ENCODE peak calls at places on chromosomes 11 and 22, in five cellular contexts. One of them, this sample, is unnamed.

GRCh38 chr11:9473408-9473807 is 12.6 kb downstream of the ZNF143 start:
- DNase-seq in T-cell: no peak
- DNase-seq in CD8-positive, alpha-beta T cell: no peak
- DNase-seq in activated CD4-positive, alpha-beta T cell treated with anti-CD3 and anti-CD28 coated beads, Interleukin-2, amount 10 ng/mL, durations not matched to agents 7 days and 5 days: no peak
- DNase-seq in GM23338: no peak
- DNase-seq in this sample: no peak

GRCh38 chr22:40157546-40157945 is 20.2 kb upstream of the TNRC6B start:
- DNase-seq in T-cell: no peak
- DNase-seq in CD8-positive, alpha-beta T cell: no peak
- DNase-seq in activated CD4-positive, alpha-beta T cell treated with anti-CD3 and anti-CD28 coated beads, Interleukin-2, amount 10 ng/mL, durations not matched to agents 7 days and 5 days: no peak
- DNase-seq in GM23338: no peak
- DNase-seq in this sample: no peak

GRCh38 chr11:91373497-91373896 is 851.1 kb upstream of the FAT3 start:
- DNase-seq in T-cell: no peak
- DNase-seq in CD8-positive, alpha-beta T cell: no peak
- DNase-seq in activated CD4-positive, alpha-beta T cell treated with anti-CD3 and anti-CD28 coated beads, Interleukin-2, amount 10 ng/mL, durations not matched to agents 7 days and 5 days: no peak
- DNase-seq in GM23338: peak
- DNase-seq in this sample: no peak

GRCh38 chr22:37932821-37933578 is 20.4 kb downstream of the C22orf23 start:
- DNase-seq in T-cell: no peak
- DNase-seq in CD8-positive, alpha-beta T cell: no peak
- DNase-seq in activated CD4-positive, alpha-beta T cell treated with anti-CD3 and anti-CD28 coated beads, Interleukin-2, amount 10 ng/mL, durations not matched to agents 7 days and 5 days: no peak
- DNase-seq in GM23338: no peak
- DNase-seq in this sample: no peak

GRCh38 chr11:14288189-14288935 is 70.6 kb downstream of the RRAS2 start:
- DNase-seq in T-cell: no peak
- DNase-seq in CD8-positive, alpha-beta T cell: no peak
- DNase-seq in activated CD4-positive, alpha-beta T cell treated with anti-CD3 and anti-CD28 coated beads, Interleukin-2, amount 10 ng/mL, durations not matched to agents 7 days and 5 days: peak
- DNase-seq in GM23338: no peak
- DNase-seq in this sample: no peak

GRCh38 chr22:38033522-38034277 is 23.5 kb upstream of the PICK1 start:
- DNase-seq in T-cell: no peak
- DNase-seq in CD8-positive, alpha-beta T cell: no peak
- DNase-seq in activated CD4-positive, alpha-beta T cell treated with anti-CD3 and anti-CD28 coated beads, Interleukin-2, amount 10 ng/mL, durations not matched to agents 7 days and 5 days: no peak
- DNase-seq in GM23338: no peak
- DNase-seq in this sample: no peak

GRCh38 chr11:109237636-109238035 is 184.4 kb upstream of the C11orf87 start:
- DNase-seq in T-cell: no peak
- DNase-seq in CD8-positive, alpha-beta T cell: no peak
- DNase-seq in activated CD4-positive, alpha-beta T cell treated with anti-CD3 and anti-CD28 coated beads, Interleukin-2, amount 10 ng/mL, durations not matched to agents 7 days and 5 days: no peak
- DNase-seq in GM23338: no peak
- DNase-seq in this sample: no peak

GRCh38 chr22:22093743-22094142 is 111.2 kb upstream of the TOP3B start:
- DNase-seq in T-cell: no peak
- DNase-seq in CD8-positive, alpha-beta T cell: no peak
- DNase-seq in activated CD4-positive, alpha-beta T cell treated with anti-CD3 and anti-CD28 coated beads, Interleukin-2, amount 10 ng/mL, durations not matched to agents 7 days and 5 days: no peak
- DNase-seq in GM23338: no peak
- DNase-seq in this sample: no peak

GRCh38 chr22:28710889-28711285 is 30.7 kb downstream of the CHEK2 start:
- DNase-seq in T-cell: no peak
- DNase-seq in CD8-positive, alpha-beta T cell: no peak
- DNase-seq in activated CD4-positive, alpha-beta T cell treated with anti-CD3 and anti-CD28 coated beads, Interleukin-2, amount 10 ng/mL, durations not matched to agents 7 days and 5 days: no peak
- DNase-seq in GM23338: no peak
- DNase-seq in this sample: no peak

GRCh38 chr11:82631722-82632630 is 101.7 kb downstream of the FAM181B start:
- DNase-seq in T-cell: no peak
- DNase-seq in CD8-positive, alpha-beta T cell: no peak
- DNase-seq in activated CD4-positive, alpha-beta T cell treated with anti-CD3 and anti-CD28 coated beads, Interleukin-2, amount 10 ng/mL, durations not matched to agents 7 days and 5 days: no peak
- DNase-seq in GM23338: no peak
- DNase-seq in this sample: no peak

GRCh38 chr11:104001474-104001873 is 35.0 kb upstream of the DDI1 start:
- DNase-seq in T-cell: no peak
- DNase-seq in CD8-positive, alpha-beta T cell: no peak
- DNase-seq in activated CD4-positive, alpha-beta T cell treated with anti-CD3 and anti-CD28 coated beads, Interleukin-2, amount 10 ng/mL, durations not matched to agents 7 days and 5 days: no peak
- DNase-seq in GM23338: no peak
- DNase-seq in this sample: no peak

GRCh38 chr11:104127828-104128227 is 36.1 kb downstream of the PDGFD start:
- DNase-seq in T-cell: no peak
- DNase-seq in CD8-positive, alpha-beta T cell: no peak
- DNase-seq in activated CD4-positive, alpha-beta T cell treated with anti-CD3 and anti-CD28 coated beads, Interleukin-2, amount 10 ng/mL, durations not matched to agents 7 days and 5 days: no peak
- DNase-seq in GM23338: no peak
- DNase-seq in this sample: no peak

GRCh38 chr11:1563697-1564534 is 8.2 kb downstream of the DUSP8 start:
- DNase-seq in T-cell: no peak
- DNase-seq in CD8-positive, alpha-beta T cell: peak
- DNase-seq in activated CD4-positive, alpha-beta T cell treated with anti-CD3 and anti-CD28 coated beads, Interleukin-2, amount 10 ng/mL, durations not matched to agents 7 days and 5 days: no peak
- DNase-seq in GM23338: no peak
- DNase-seq in this sample: no peak

GRCh38 chr11:21811572-21811971 is 381.3 kb upstream of the ANO5 start:
- DNase-seq in T-cell: no peak
- DNase-seq in CD8-positive, alpha-beta T cell: no peak
- DNase-seq in activated CD4-positive, alpha-beta T cell treated with anti-CD3 and anti-CD28 coated beads, Interleukin-2, amount 10 ng/mL, durations not matched to agents 7 days and 5 days: no peak
- DNase-seq in GM23338: peak
- DNase-seq in this sample: no peak

GRCh38 chr22:48869161-48869560 is 958.5 kb downstream of the BRD1 start:
- DNase-seq in T-cell: no peak
- DNase-seq in CD8-positive, alpha-beta T cell: no peak
- DNase-seq in activated CD4-positive, alpha-beta T cell treated with anti-CD3 and anti-CD28 coated beads, Interleukin-2, amount 10 ng/mL, durations not matched to agents 7 days and 5 days: no peak
- DNase-seq in GM23338: no peak
- DNase-seq in this sample: no peak

GRCh38 chr11:64048042-64048854 is 12.5 kb downstream of the FLRT1 start:
- DNase-seq in T-cell: no peak
- DNase-seq in CD8-positive, alpha-beta T cell: no peak
- DNase-seq in activated CD4-positive, alpha-beta T cell treated with anti-CD3 and anti-CD28 coated beads, Interleukin-2, amount 10 ng/mL, durations not matched to agents 7 days and 5 days: no peak
- DNase-seq in GM23338: no peak
- DNase-seq in this sample: no peak

GRCh38 chr11:7246179-7246578 is 5.5 kb upstream of the SYT9 start:
- DNase-seq in T-cell: no peak
- DNase-seq in CD8-positive, alpha-beta T cell: no peak
- DNase-seq in activated CD4-positive, alpha-beta T cell treated with anti-CD3 and anti-CD28 coated beads, Interleukin-2, amount 10 ng/mL, durations not matched to agents 7 days and 5 days: no peak
- DNase-seq in GM23338: no peak
- DNase-seq in this sample: no peak

GRCh38 chr11:47998345-47998732 is 18.0 kb downstream of the PTPRJ start:
- DNase-seq in T-cell: no peak
- DNase-seq in CD8-positive, alpha-beta T cell: no peak
- DNase-seq in activated CD4-positive, alpha-beta T cell treated with anti-CD3 and anti-CD28 coated beads, Interleukin-2, amount 10 ng/mL, durations not matched to agents 7 days and 5 days: no peak
- DNase-seq in GM23338: no peak
- DNase-seq in this sample: no peak

GRCh38 chr11:74820763-74821162 is 72.1 kb downstream of the RNF169 start:
- DNase-seq in T-cell: no peak
- DNase-seq in CD8-positive, alpha-beta T cell: no peak
- DNase-seq in activated CD4-positive, alpha-beta T cell treated with anti-CD3 and anti-CD28 coated beads, Interleukin-2, amount 10 ng/mL, durations not matched to agents 7 days and 5 days: no peak
- DNase-seq in GM23338: no peak
- DNase-seq in this sample: no peak

GRCh38 chr11:134559617-134559992 is 147.6 kb upstream of the B3GAT1 start:
- DNase-seq in T-cell: no peak
- DNase-seq in CD8-positive, alpha-beta T cell: no peak
- DNase-seq in activated CD4-positive, alpha-beta T cell treated with anti-CD3 and anti-CD28 coated beads, Interleukin-2, amount 10 ng/mL, durations not matched to agents 7 days and 5 days: no peak
- DNase-seq in GM23338: no peak
- DNase-seq in this sample: no peak

GRCh38 chr22:19606332-19607197 is 82.4 kb upstream of the CLDN5 start:
- DNase-seq in T-cell: no peak
- DNase-seq in CD8-positive, alpha-beta T cell: no peak
- DNase-seq in activated CD4-positive, alpha-beta T cell treated with anti-CD3 and anti-CD28 coated beads, Interleukin-2, amount 10 ng/mL, durations not matched to agents 7 days and 5 days: no peak
- DNase-seq in GM23338: no peak
- DNase-seq in this sample: no peak

GRCh38 chr11:92322225-92322624 is 97.6 kb downstream of the FAT3 start:
- DNase-seq in T-cell: no peak
- DNase-seq in CD8-positive, alpha-beta T cell: no peak
- DNase-seq in activated CD4-positive, alpha-beta T cell treated with anti-CD3 and anti-CD28 coated beads, Interleukin-2, amount 10 ng/mL, durations not matched to agents 7 days and 5 days: no peak
- DNase-seq in GM23338: no peak
- DNase-seq in this sample: no peak

GRCh38 chr11:68436985-68437926 is 23.3 kb upstream of the PPP6R3 start:
- DNase-seq in T-cell: no peak
- DNase-seq in CD8-positive, alpha-beta T cell: no peak
- DNase-seq in activated CD4-positive, alpha-beta T cell treated with anti-CD3 and anti-CD28 coated beads, Interleukin-2, amount 10 ng/mL, durations not matched to agents 7 days and 5 days: no peak
- DNase-seq in GM23338: no peak
- DNase-seq in this sample: peak

GRCh38 chr11:88818978-88819377 is 246.8 kb downstream of the GRM5 start:
- DNase-seq in T-cell: no peak
- DNase-seq in CD8-positive, alpha-beta T cell: no peak
- DNase-seq in activated CD4-positive, alpha-beta T cell treated with anti-CD3 and anti-CD28 coated beads, Interleukin-2, amount 10 ng/mL, durations not matched to agents 7 days and 5 days: no peak
- DNase-seq in GM23338: no peak
- DNase-seq in this sample: no peak

GRCh38 chr22:24807284-24807950 is 1.4 kb downstream of the SGSM1 start:
- DNase-seq in T-cell: no peak
- DNase-seq in CD8-positive, alpha-beta T cell: no peak
- DNase-seq in activated CD4-positive, alpha-beta T cell treated with anti-CD3 and anti-CD28 coated beads, Interleukin-2, amount 10 ng/mL, durations not matched to agents 7 days and 5 days: no peak
- DNase-seq in GM23338: peak
- DNase-seq in this sample: no peak

GRCh38 chr11:118145285-118146227 is 7.1 kb downstream of the SCN4B start:
- DNase-seq in T-cell: peak
- DNase-seq in CD8-positive, alpha-beta T cell: peak
- DNase-seq in activated CD4-positive, alpha-beta T cell treated with anti-CD3 and anti-CD28 coated beads, Interleukin-2, amount 10 ng/mL, durations not matched to agents 7 days and 5 days: peak
- DNase-seq in GM23338: peak
- DNase-seq in this sample: peak

GRCh38 chr11:60378359-60378758 is at the start of gene MS4A7:
- DNase-seq in T-cell: no peak
- DNase-seq in CD8-positive, alpha-beta T cell: no peak
- DNase-seq in activated CD4-positive, alpha-beta T cell treated with anti-CD3 and anti-CD28 coated beads, Interleukin-2, amount 10 ng/mL, durations not matched to agents 7 days and 5 days: no peak
- DNase-seq in GM23338: no peak
- DNase-seq in this sample: peak

GRCh38 chr11:118091690-118092089 is 4.9 kb upstream of the SMIM35 start:
- DNase-seq in T-cell: no peak
- DNase-seq in CD8-positive, alpha-beta T cell: no peak
- DNase-seq in activated CD4-positive, alpha-beta T cell treated with anti-CD3 and anti-CD28 coated beads, Interleukin-2, amount 10 ng/mL, durations not matched to agents 7 days and 5 days: no peak
- DNase-seq in GM23338: no peak
- DNase-seq in this sample: no peak

GRCh38 chr22:36227396-36227795 is 11.9 kb downstream of the APOL2 start:
- DNase-seq in T-cell: no peak
- DNase-seq in CD8-positive, alpha-beta T cell: no peak
- DNase-seq in activated CD4-positive, alpha-beta T cell treated with anti-CD3 and anti-CD28 coated beads, Interleukin-2, amount 10 ng/mL, durations not matched to agents 7 days and 5 days: peak
- DNase-seq in GM23338: no peak
- DNase-seq in this sample: no peak

GRCh38 chr11:92376146-92376599 is 151.6 kb downstream of the FAT3 start:
- DNase-seq in T-cell: no peak
- DNase-seq in CD8-positive, alpha-beta T cell: no peak
- DNase-seq in activated CD4-positive, alpha-beta T cell treated with anti-CD3 and anti-CD28 coated beads, Interleukin-2, amount 10 ng/mL, durations not matched to agents 7 days and 5 days: no peak
- DNase-seq in GM23338: peak
- DNase-seq in this sample: no peak

GRCh38 chr11:16217631-16218030 is 138.7 kb downstream of the SOX6 start:
- DNase-seq in T-cell: no peak
- DNase-seq in CD8-positive, alpha-beta T cell: no peak
- DNase-seq in activated CD4-positive, alpha-beta T cell treated with anti-CD3 and anti-CD28 coated beads, Interleukin-2, amount 10 ng/mL, durations not matched to agents 7 days and 5 days: no peak
- DNase-seq in GM23338: no peak
- DNase-seq in this sample: no peak

GRCh38 chr22:37762389-37762836 is 45.3 kb upstream of the GCAT start:
- DNase-seq in T-cell: no peak
- DNase-seq in CD8-positive, alpha-beta T cell: no peak
- DNase-seq in activated CD4-positive, alpha-beta T cell treated with anti-CD3 and anti-CD28 coated beads, Interleukin-2, amount 10 ng/mL, durations not matched to agents 7 days and 5 days: no peak
- DNase-seq in GM23338: no peak
- DNase-seq in this sample: no peak

GRCh38 chr22:40855104-40855959 is 1.1 kb downstream of the ST13 start:
- DNase-seq in T-cell: no peak
- DNase-seq in CD8-positive, alpha-beta T cell: no peak
- DNase-seq in activated CD4-positive, alpha-beta T cell treated with anti-CD3 and anti-CD28 coated beads, Interleukin-2, amount 10 ng/mL, durations not matched to agents 7 days and 5 days: no peak
- DNase-seq in GM23338: no peak
- DNase-seq in this sample: no peak

GRCh38 chr22:42256930-42257329 is 13.5 kb downstream of the TCF20 start:
- DNase-seq in T-cell: no peak
- DNase-seq in CD8-positive, alpha-beta T cell: no peak
- DNase-seq in activated CD4-positive, alpha-beta T cell treated with anti-CD3 and anti-CD28 coated beads, Interleukin-2, amount 10 ng/mL, durations not matched to agents 7 days and 5 days: no peak
- DNase-seq in GM23338: no peak
- DNase-seq in this sample: no peak